ENCODE peak calls at places on chromosomes 7 and 10, in four cellular contexts. F, T, P and M are unnamed samples. For H3K9me3, the result is how much of the 10 kb centered on the place peaks cover.

GRCh38 chr10:121694966-121695340 is 96.7 kb upstream of the FGFR2 start:
- DNase-seq in T (no peak), F (no peak), P (no peak), M (no peak)

GRCh38 chr7:114922151-114922651 is 307 bp downstream of the MDFIC start:
- DNase-seq in F (no peak), P (peak), T (peak), M (peak)

GRCh38 chr10:97519342-97519741 is 20.6 kb downstream of the UBTD1 start:
- DNase-seq in F (no peak), P (no peak), T (no peak), M (no peak)

GRCh38 chr10:62738916-62739315 is 65.6 kb upstream of the ADO start:
- DNase-seq in F (peak), T (no peak), P (no peak), M (no peak)

GRCh38 chr10:123160311-123160980 is 6.2 kb downstream of the BUB3 start:
- DNase-seq in P (peak), T (no peak), F (no peak), M (no peak)

GRCh38 chr7:159109092-159110035 is 35.3 kb downstream of the VIPR2 start:
- DNase-seq in F (no peak), T (peak), P (no peak), M (no peak)

GRCh38 chr10:26437637-26438461 is at the start of gene APBB1IP:
- DNase-seq in F (no peak), P (peak), T (peak), M (peak)

GRCh38 chr10:99834410-99834809 is 52.0 kb downstream of the ABCC2 start:
- DNase-seq in F (peak), P (no peak), T (no peak), M (no peak)

DNA sequence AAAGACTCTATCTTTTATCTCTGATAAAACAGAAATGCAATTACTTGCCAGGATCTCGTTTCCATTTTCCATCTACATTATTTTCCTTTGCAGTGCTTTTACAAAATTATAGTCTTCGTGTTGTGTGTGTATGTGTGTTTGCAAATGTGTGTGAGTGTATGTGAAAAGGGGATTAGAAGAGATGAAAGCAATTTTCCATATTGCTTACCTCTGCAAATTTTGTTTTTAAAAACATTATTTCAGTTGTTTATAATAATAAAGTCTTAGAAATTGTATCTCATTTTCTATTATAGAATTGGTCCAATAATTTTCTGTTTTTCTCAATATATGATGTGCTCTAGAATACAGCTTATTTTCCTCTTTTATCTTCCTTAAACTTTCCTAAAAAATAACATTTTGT is 421.3 kb upstream of the ANKRD30A start:
- DNase-seq in P (no peak), F (no peak), T (no peak), M (no peak)
- H3K9me3 ChIP-seq in P (under half), F (under half), T (under half), M (under half)

DNA sequence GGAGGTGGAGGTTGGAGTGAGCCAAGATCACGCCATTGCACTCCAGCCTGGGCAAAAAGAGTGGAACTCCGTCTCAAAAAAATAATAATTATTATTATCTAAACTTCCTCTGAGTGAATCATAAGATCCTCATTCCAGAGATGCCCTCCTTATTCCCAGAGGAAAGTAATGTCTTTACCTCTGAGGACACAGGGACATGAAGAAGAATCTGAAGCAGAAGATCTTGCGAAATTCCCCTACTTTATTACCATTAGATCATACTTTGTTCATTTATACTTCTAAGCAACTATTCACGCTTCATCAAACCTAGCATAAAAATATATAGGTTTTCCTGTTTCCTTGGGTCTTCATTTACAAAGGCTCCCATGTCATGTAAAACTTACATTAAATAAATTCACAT is 143.1 kb downstream of the ETV1 start:
- DNase-seq in P (no peak), T (no peak), F (no peak), M (no peak)
- H3K9me3 ChIP-seq in P (under half), T (under half), F (under half), M (under half)

GRCh38 chr7:64101126-64101942 is 56.1 kb downstream of the ZNF727 start:
- DNase-seq in T (no peak), P (no peak), F (no peak), M (no peak)
- H3K9me3 ChIP-seq in T (under half), P (under half), F (under half), M (under half)

GRCh38 chr10:67912330-67912946 is 28.0 kb downstream of the SIRT1 start:
- DNase-seq in P (no peak), T (no peak), F (peak), M (no peak)
- H3K9me3 ChIP-seq in P (under half), T (under half), F (under half), M (under half)

DNA sequence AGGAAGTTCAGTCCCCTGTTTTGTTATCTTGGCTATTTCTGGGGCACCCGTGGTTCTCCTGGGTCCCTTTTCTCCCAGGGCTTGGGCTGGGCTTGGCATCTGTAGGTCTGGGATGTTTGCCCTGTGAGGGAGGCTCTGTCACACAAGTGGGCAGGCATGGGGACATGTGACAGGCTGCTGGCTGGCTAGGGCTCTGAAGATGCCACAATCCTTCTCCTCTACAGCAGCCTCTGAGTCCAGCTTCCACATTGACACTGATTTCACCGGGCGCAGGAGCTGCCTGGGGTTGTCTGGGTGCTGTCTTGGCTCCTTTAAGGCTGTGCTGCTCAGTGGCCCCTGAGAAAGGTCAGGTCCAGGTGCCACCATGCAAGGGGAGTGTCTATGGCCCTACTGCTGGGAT is 37.4 kb upstream of the ZNF716 start:
- DNase-seq in T (no peak), P (no peak), F (no peak), M (no peak)
- H3K9me3 ChIP-seq in T (under half), P (under half), F (under half), M (under half)

DNA sequence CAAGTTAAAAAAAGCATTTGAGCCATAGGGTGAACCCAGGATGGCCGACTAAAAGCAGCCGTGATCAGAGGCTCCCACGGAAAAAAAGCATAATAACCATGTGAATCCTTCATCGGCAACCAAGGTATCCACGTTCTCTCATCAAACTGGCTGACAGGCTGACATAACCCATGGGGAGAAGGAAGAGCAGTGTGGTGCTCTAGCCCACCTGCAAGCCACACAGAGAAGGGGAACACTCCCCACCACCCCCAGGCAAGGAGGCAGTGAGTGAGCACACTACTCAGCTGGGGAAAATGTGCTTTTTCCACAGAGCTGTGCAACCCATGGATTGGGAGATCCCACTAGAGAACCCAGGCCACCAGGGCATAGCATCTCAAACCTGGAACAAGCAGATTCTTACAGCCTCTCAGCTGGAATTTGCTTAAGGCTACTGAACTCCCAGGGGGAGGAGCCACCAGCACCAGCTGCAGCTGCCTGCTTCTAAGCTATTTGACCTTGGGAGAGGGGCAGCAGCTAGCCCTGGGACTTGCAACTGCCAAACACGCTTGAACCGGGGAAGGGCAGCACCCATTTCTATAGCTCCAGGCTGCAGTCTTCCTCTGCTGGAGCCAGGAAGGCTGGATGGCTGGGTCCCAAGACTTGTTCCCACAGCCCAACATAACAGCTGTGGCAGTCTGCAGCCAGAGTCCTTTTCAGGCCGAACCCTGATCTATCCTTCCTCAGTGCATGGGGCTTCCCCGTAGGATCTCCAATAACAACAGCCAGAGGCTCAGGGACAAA is 178.2 kb upstream of the NRG3 start:
- DNase-seq in F (no peak), T (peak), P (no peak), M (no peak)
- H3K9me3 ChIP-seq in F (under half), T (under half), P (under half), M (under half)

GRCh38 chr10:130497056-130498010 is 361.1 kb downstream of the GLRX3 start:
- DNase-seq in F (no peak), P (no peak), T (no peak), M (no peak)

GRCh38 chr10:130493021-130493420 is 356.8 kb downstream of the GLRX3 start:
- DNase-seq in P (no peak), T (no peak), F (no peak), M (no peak)

GRCh38 chr10:130493446-130494198 is 357.4 kb downstream of the GLRX3 start:
- DNase-seq in T (no peak), P (no peak), F (no peak), M (no peak)

GRCh38 chr10:130495891-130496642 is 359.9 kb downstream of the GLRX3 start:
- DNase-seq in T (no peak), F (peak), P (no peak), M (no peak)

GRCh38 chr10:130495116-130495862 is 359.1 kb downstream of the GLRX3 start:
- DNase-seq in T (no peak), P (no peak), F (no peak), M (no peak)
- H3K9me3 ChIP-seq in T (under half), P (under half), F (under half), M (under half)

GRCh38 chr10:131431541-131431940 is 120.0 kb upstream of the TCERG1L start:
- DNase-seq in T (peak), P (no peak), F (no peak), M (no peak)
- H3K9me3 ChIP-seq in T (under half), P (under half), F (under half), M (under half)